ENCODE peak calls at places on chromosomes 6 and 20, in seven cellular contexts. One of them, this sample, is unnamed.

GRCh38 chr20:37914672-37915433 is 11.9 kb downstream of the VSTM2L start:
- DNase-seq in H1: peak; percentile 82
- DNase-seq in HepG2: peak; percentile 41
- DNase-seq in SK-N-SH: peak; percentile 82
- DNase-seq in GM12878: no peak
- DNase-seq in K562: no peak
- DNase-seq in GM12891: no peak
- DNase-seq in this sample: peak; percentile 54

GRCh38 chr20:16222859-16223411 is 350.3 kb downstream of the KIF16B start:
- DNase-seq in K562: peak; percentile 6
- DNase-seq in HepG2: no peak
- DNase-seq in GM12878: no peak
- DNase-seq in SK-N-SH: no peak
- DNase-seq in GM12891: no peak
- DNase-seq in H1: no peak
- DNase-seq in this sample: no peak

GRCh38 chr20:45341939-45342862 is 6.0 kb downstream of the SDC4 start:
- DNase-seq in HepG2: peak; percentile 94
- DNase-seq in H1: peak; percentile 63
- DNase-seq in GM12878: no peak
- DNase-seq in GM12891: no peak
- DNase-seq in SK-N-SH: peak; percentile 79
- DNase-seq in K562: no peak
- DNase-seq in this sample: no peak

GRCh38 chr20:40634891-40635290 is 54.1 kb downstream of the MAFB start:
- DNase-seq in H1: peak; percentile 4
- DNase-seq in HepG2: no peak
- DNase-seq in GM12878: no peak
- DNase-seq in GM12891: no peak
- DNase-seq in SK-N-SH: no peak
- DNase-seq in K562: no peak
- DNase-seq in this sample: no peak

GRCh38 chr20:61387961-61388360 is 135.9 kb downstream of the CDH4 start:
- DNase-seq in GM12891: no peak
- DNase-seq in HepG2: no peak
- DNase-seq in H1: no peak
- DNase-seq in GM12878: no peak
- DNase-seq in SK-N-SH: no peak
- DNase-seq in K562: no peak
- DNase-seq in this sample: no peak

GRCh38 chr6:106804238-106805016 is 170.1 kb downstream of the CD24 start:
- DNase-seq in SK-N-SH: no peak
- DNase-seq in GM12891: no peak
- DNase-seq in HepG2: no peak
- DNase-seq in K562: no peak
- DNase-seq in H1: no peak
- DNase-seq in GM12878: no peak
- DNase-seq in this sample: no peak

GRCh38 chr6:66930559-66931290 is 1223.7 kb upstream of the EYS start:
- DNase-seq in GM12878: no peak
- DNase-seq in K562: no peak
- DNase-seq in HepG2: no peak
- DNase-seq in GM12891: no peak
- DNase-seq in SK-N-SH: no peak
- DNase-seq in H1: no peak
- DNase-seq in this sample: no peak

GRCh38 chr6:162962093-162962492 is 234.3 kb downstream of the PACRG start:
- DNase-seq in H1: no peak
- DNase-seq in SK-N-SH: no peak
- DNase-seq in HepG2: no peak
- DNase-seq in GM12878: no peak
- DNase-seq in K562: no peak
- DNase-seq in GM12891: no peak
- DNase-seq in this sample: no peak

GRCh38 chr20:13458860-13459451 is 179.8 kb downstream of the TASP1 start:
- DNase-seq in SK-N-SH: peak; percentile 33
- DNase-seq in GM12891: peak; percentile 1
- DNase-seq in GM12878: no peak
- DNase-seq in K562: peak; percentile 46
- DNase-seq in HepG2: peak; percentile 61
- DNase-seq in H1: no peak
- DNase-seq in this sample: peak; percentile 13

DNA sequence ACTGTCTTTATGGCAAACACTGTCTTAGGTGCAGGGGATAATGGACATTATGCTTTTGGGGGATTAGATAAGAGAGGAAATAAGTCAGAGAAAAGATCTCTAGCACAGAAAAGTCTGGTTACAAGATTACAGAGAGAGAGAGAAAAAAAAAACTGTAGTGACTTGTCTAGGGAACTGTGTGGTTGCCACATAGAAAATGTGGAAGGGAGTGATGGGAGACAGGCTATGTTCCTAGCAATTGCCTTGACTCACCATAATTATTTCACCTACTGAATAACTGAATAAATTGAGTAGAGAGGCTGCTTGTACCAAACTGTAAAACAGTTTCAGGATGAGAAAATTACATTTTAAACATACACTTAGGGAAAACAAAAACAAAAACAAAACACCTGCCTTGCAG is 229.7 kb downstream of the LAMA2 start:
- DNase-seq in HepG2: no peak
- DNase-seq in GM12891: no peak
- DNase-seq in H1: no peak
- DNase-seq in GM12878: no peak
- DNase-seq in K562: no peak
- DNase-seq in SK-N-SH: no peak
- DNase-seq in this sample: no peak
- TF ChIP-seq TAF1 in HepG2: no peak
- TF ChIP-seq TAF1 in GM12891: no peak
- TF ChIP-seq TAF1 in H1: no peak
- TF ChIP-seq TAF1 in GM12878: no peak
- TF ChIP-seq TAF1 in K562: no peak
- TF ChIP-seq TAF1 in SK-N-SH: no peak
- TF ChIP-seq TAF1 in this sample: no peak

GRCh38 chr20:1390552-1391403 is 2.1 kb downstream of the FKBP1A start:
- DNase-seq in SK-N-SH: no peak
- DNase-seq in K562: no peak
- DNase-seq in GM12878: no peak
- DNase-seq in H1: no peak
- DNase-seq in GM12891: no peak
- DNase-seq in HepG2: no peak
- DNase-seq in this sample: no peak

GRCh38 chr20:1392443-1392692 is 486 bp downstream of the FKBP1A start:
- DNase-seq in GM12878: no peak
- DNase-seq in GM12891: no peak
- DNase-seq in K562: no peak
- DNase-seq in SK-N-SH: no peak
- DNase-seq in H1: no peak
- DNase-seq in HepG2: no peak
- DNase-seq in this sample: no peak

GRCh38 chr20:1391640-1392442 is 1.0 kb downstream of the FKBP1A start:
- DNase-seq in K562: peak; percentile 17
- DNase-seq in H1: no peak
- DNase-seq in GM12891: no peak
- DNase-seq in SK-N-SH: peak; percentile 38
- DNase-seq in HepG2: no peak
- DNase-seq in GM12878: no peak
- DNase-seq in this sample: no peak

GRCh38 chr20:1393507-1393882 is 641 bp upstream of the FKBP1A start:
- DNase-seq in GM12878: no peak
- DNase-seq in SK-N-SH: no peak
- DNase-seq in K562: no peak
- DNase-seq in H1: no peak
- DNase-seq in HepG2: no peak
- DNase-seq in GM12891: no peak
- DNase-seq in this sample: no peak

GRCh38 chr20:1392693-1393506 is at the start of gene FKBP1A:
- DNase-seq in K562: peak; percentile 87
- DNase-seq in GM12891: peak; percentile 77
- DNase-seq in H1: peak; percentile 85
- DNase-seq in GM12878: peak; percentile 67
- DNase-seq in SK-N-SH: peak; percentile 95
- DNase-seq in HepG2: peak; percentile 94
- DNase-seq in this sample: peak; percentile 71
- TF ChIP-seq POLR2AphosphoS5 in K562: no peak
- TF ChIP-seq POLR2AphosphoS5 in GM12891: no peak
- TF ChIP-seq POLR2AphosphoS5 in H1: no peak
- TF ChIP-seq POLR2AphosphoS5 in GM12878: peak; percentile 77
- TF ChIP-seq POLR2AphosphoS5 in SK-N-SH: peak; percentile 93
- TF ChIP-seq POLR2AphosphoS5 in HepG2: peak; percentile 89
- TF ChIP-seq POLR2AphosphoS5 in this sample: peak; percentile 63

GRCh38 chr6:143060354-143060805 is 309 bp upstream of the AIG1 start:
- DNase-seq in GM12891: peak; percentile 59
- DNase-seq in HepG2: peak; percentile 88
- DNase-seq in GM12878: peak; percentile 31
- DNase-seq in SK-N-SH: peak; percentile 88
- DNase-seq in K562: peak; percentile 84
- DNase-seq in H1: peak; percentile 87
- DNase-seq in this sample: peak; percentile 61
- TF ChIP-seq TAF1 in GM12891: peak; percentile 36
- TF ChIP-seq TAF1 in HepG2: peak; percentile 73
- TF ChIP-seq TAF1 in GM12878: no peak
- TF ChIP-seq TAF1 in SK-N-SH: no peak
- TF ChIP-seq TAF1 in K562: peak; percentile 67
- TF ChIP-seq TAF1 in H1: peak; percentile 61
- TF ChIP-seq TAF1 in this sample: peak; percentile 24

GRCh38 chr20:57792386-57793095 is 82.7 kb upstream of the PMEPA1 start:
- DNase-seq in GM12878: no peak
- DNase-seq in H1: no peak
- DNase-seq in GM12891: no peak
- DNase-seq in HepG2: no peak
- DNase-seq in K562: no peak
- DNase-seq in SK-N-SH: no peak
- DNase-seq in this sample: no peak
- TF ChIP-seq POLR2AphosphoS5 in GM12878: no peak
- TF ChIP-seq POLR2AphosphoS5 in H1: no peak
- TF ChIP-seq POLR2AphosphoS5 in GM12891: no peak
- TF ChIP-seq POLR2AphosphoS5 in HepG2: no peak
- TF ChIP-seq POLR2AphosphoS5 in K562: no peak
- TF ChIP-seq POLR2AphosphoS5 in SK-N-SH: no peak
- TF ChIP-seq POLR2AphosphoS5 in this sample: no peak

GRCh38 chr20:25285856-25286798 is 38.2 kb downstream of the PYGB start:
- DNase-seq in H1: peak; percentile 36
- DNase-seq in HepG2: no peak
- DNase-seq in GM12878: no peak
- DNase-seq in K562: no peak
- DNase-seq in GM12891: no peak
- DNase-seq in SK-N-SH: no peak
- DNase-seq in this sample: no peak
- TF ChIP-seq TAF1 in H1: no peak
- TF ChIP-seq TAF1 in HepG2: no peak
- TF ChIP-seq TAF1 in GM12878: no peak
- TF ChIP-seq TAF1 in K562: no peak
- TF ChIP-seq TAF1 in GM12891: no peak
- TF ChIP-seq TAF1 in SK-N-SH: no peak
- TF ChIP-seq TAF1 in this sample: no peak

DNA sequence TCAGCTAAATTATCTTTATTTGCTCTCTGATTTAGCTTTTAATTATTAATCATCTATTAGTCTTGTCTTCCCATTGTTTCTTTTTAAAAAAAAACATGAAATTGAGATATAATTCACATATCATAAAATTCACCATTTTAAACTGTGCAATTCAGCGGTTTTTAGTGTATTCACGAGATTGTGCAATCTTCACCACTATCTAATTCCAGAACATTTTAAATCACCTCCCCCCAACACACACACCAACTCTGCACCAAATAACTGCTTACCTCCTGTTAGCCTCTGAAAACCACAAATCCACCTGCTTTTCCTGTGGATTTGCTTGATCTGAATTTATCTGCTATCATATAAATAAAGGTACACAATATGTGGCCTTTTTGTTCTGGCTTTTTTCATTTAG is 8.8 kb upstream of the ABRACL start:
- DNase-seq in K562: no peak
- DNase-seq in GM12891: no peak
- DNase-seq in H1: no peak
- DNase-seq in HepG2: no peak
- DNase-seq in GM12878: no peak
- DNase-seq in SK-N-SH: no peak
- DNase-seq in this sample: no peak
- TF ChIP-seq POLR2AphosphoS5 in K562: no peak
- TF ChIP-seq POLR2AphosphoS5 in GM12891: no peak
- TF ChIP-seq POLR2AphosphoS5 in H1: no peak
- TF ChIP-seq POLR2AphosphoS5 in HepG2: no peak
- TF ChIP-seq POLR2AphosphoS5 in GM12878: no peak
- TF ChIP-seq POLR2AphosphoS5 in SK-N-SH: no peak
- TF ChIP-seq POLR2AphosphoS5 in this sample: no peak

GRCh38 chr6:129402244-129402643 is 307.7 kb downstream of the ARHGAP18 start:
- DNase-seq in GM12891: no peak
- DNase-seq in HepG2: no peak
- DNase-seq in K562: no peak
- DNase-seq in GM12878: no peak
- DNase-seq in H1: no peak
- DNase-seq in SK-N-SH: no peak
- DNase-seq in this sample: no peak
- TF ChIP-seq TAF1 in GM12891: no peak
- TF ChIP-seq TAF1 in HepG2: no peak
- TF ChIP-seq TAF1 in K562: no peak
- TF ChIP-seq TAF1 in GM12878: no peak
- TF ChIP-seq TAF1 in H1: no peak
- TF ChIP-seq TAF1 in SK-N-SH: no peak
- TF ChIP-seq TAF1 in this sample: no peak

GRCh38 chr20:17589161-17589834 is 19.4 kb downstream of the DSTN start:
- DNase-seq in GM12891: no peak
- DNase-seq in GM12878: no peak
- DNase-seq in HepG2: no peak
- DNase-seq in SK-N-SH: no peak
- DNase-seq in K562: no peak
- DNase-seq in H1: no peak
- DNase-seq in this sample: no peak
- TF ChIP-seq POLR2AphosphoS5 in GM12891: no peak
- TF ChIP-seq POLR2AphosphoS5 in GM12878: no peak
- TF ChIP-seq POLR2AphosphoS5 in HepG2: no peak
- TF ChIP-seq POLR2AphosphoS5 in SK-N-SH: no peak
- TF ChIP-seq POLR2AphosphoS5 in K562: no peak
- TF ChIP-seq POLR2AphosphoS5 in H1: no peak
- TF ChIP-seq POLR2AphosphoS5 in this sample: no peak

GRCh38 chr20:2212457-2213005 is 83.3 kb upstream of the TGM3 start:
- DNase-seq in H1: no peak
- DNase-seq in K562: no peak
- DNase-seq in GM12891: no peak
- DNase-seq in HepG2: no peak
- DNase-seq in GM12878: no peak
- DNase-seq in SK-N-SH: no peak
- DNase-seq in this sample: no peak

GRCh38 chr20:2219481-2220006 is 76.3 kb upstream of the TGM3 start:
- DNase-seq in GM12878: no peak
- DNase-seq in GM12891: no peak
- DNase-seq in K562: no peak
- DNase-seq in HepG2: no peak
- DNase-seq in SK-N-SH: no peak
- DNase-seq in H1: no peak
- DNase-seq in this sample: no peak

GRCh38 chr20:2220298-2220697 is 75.5 kb upstream of the TGM3 start:
- DNase-seq in H1: no peak
- DNase-seq in GM12891: no peak
- DNase-seq in HepG2: no peak
- DNase-seq in SK-N-SH: no peak
- DNase-seq in K562: no peak
- DNase-seq in GM12878: no peak
- DNase-seq in this sample: no peak

GRCh38 chr20:2221933-2222332 is 73.9 kb upstream of the TGM3 start:
- DNase-seq in GM12891: no peak
- DNase-seq in H1: no peak
- DNase-seq in SK-N-SH: no peak
- DNase-seq in HepG2: no peak
- DNase-seq in K562: no peak
- DNase-seq in GM12878: no peak
- DNase-seq in this sample: no peak

GRCh38 chr20:2217857-2218529 is 77.8 kb upstream of the TGM3 start:
- DNase-seq in H1: no peak
- DNase-seq in HepG2: no peak
- DNase-seq in K562: no peak
- DNase-seq in GM12878: peak; percentile 20
- DNase-seq in GM12891: no peak
- DNase-seq in SK-N-SH: no peak
- DNase-seq in this sample: no peak
- TF ChIP-seq TAF1 in H1: no peak
- TF ChIP-seq TAF1 in HepG2: no peak
- TF ChIP-seq TAF1 in K562: no peak
- TF ChIP-seq TAF1 in GM12878: no peak
- TF ChIP-seq TAF1 in GM12891: no peak
- TF ChIP-seq TAF1 in SK-N-SH: no peak
- TF ChIP-seq TAF1 in this sample: no peak

This sample was measured in GM12892.